ENCODE peak calls at places on chromosome 9, in seven cellular contexts. R is stimulated activated CD4-positive, alpha-beta T cell treated with anti-CD3 and anti-CD28 coated beads, Interleukin-12 subunit alpha, Interleukin-12 subunit beta, amount 100 ng/mL, for 4 hours; D is AML-193; U is GM04504; G is ACHN; Z is RCC 7860; H is MV-4-11. M is an unnamed sample.

GRCh38 chr9:137781906-137782585 is 95.5 kb upstream of the CACNA1B start:
- DNase-seq in U (no peak), D (no peak), R (no peak), G (no peak), Z (no peak), H (no peak), M (no peak)

GRCh38 chr9:38035873-38036272 is 33.2 kb downstream of the SHB start:
- DNase-seq in Z (peak), U (no peak), R (no peak), D (no peak), G (peak), H (peak), M (peak)

GRCh38 chr9:122463828-122464632 is 13.7 kb downstream of the OR1J1 start:
- DNase-seq in D (peak), Z (no peak), R (no peak), G (no peak), H (no peak), U (no peak), M (peak)

GRCh38 chr9:91158946-91159345 is 202.8 kb downstream of the AUH start:
- DNase-seq in R (no peak), Z (no peak), D (no peak), H (no peak), U (no peak), G (no peak), M (no peak)

GRCh38 chr9:121889990-121890563 is 203.0 kb downstream of the TTLL11 start:
- DNase-seq in U (no peak), D (no peak), H (no peak), R (no peak), G (no peak), Z (peak), M (no peak)

GRCh38 chr9:12162101-12162500 is 531.1 kb upstream of the TYRP1 start:
- DNase-seq in H (no peak), Z (no peak), R (no peak), G (no peak), D (no peak), U (no peak), M (no peak)

GRCh38 chr9:71795097-71795807 is 26.9 kb upstream of the CEMIP2 start:
- DNase-seq in G (no peak), U (no peak), D (no peak), Z (peak), H (no peak), R (no peak), M (no peak)

GRCh38 chr9:91882628-91883027 is 67.4 kb downstream of the ROR2 start:
- DNase-seq in U (no peak), R (no peak), H (no peak), Z (no peak), D (no peak), G (no peak), M (no peak)

GRCh38 chr9:33228606-33229005 is 11.4 kb upstream of the SPINK4 start:
- DNase-seq in Z (no peak), D (no peak), G (no peak), H (no peak), R (no peak), U (no peak), M (no peak)

GRCh38 chr9:9790216-9790872 is 822.5 kb downstream of the PTPRD start:
- DNase-seq in U (no peak), D (peak), H (no peak), G (peak), R (no peak), Z (no peak), M (peak)

GRCh38 chr9:72623156-72623555 is 101.7 kb downstream of the TMC1 start:
- DNase-seq in G (no peak), R (no peak), H (no peak), D (no peak), Z (no peak), U (no peak), M (no peak)

GRCh38 chr9:128339761-128340690 is at the start of gene SLC27A4:
- DNase-seq in D (peak), G (peak), H (peak), Z (peak), U (no peak), R (peak), M (peak)

GRCh38 chr9:87193925-87194380 is 246.6 kb upstream of the GAS1 start:
- DNase-seq in D (no peak), G (no peak), Z (peak), U (peak), R (no peak), H (no peak), M (no peak)

GRCh38 chr9:12554636-12555035 is 138.5 kb upstream of the TYRP1 start:
- DNase-seq in D (peak), G (peak), U (peak), H (peak), R (no peak), Z (peak), M (no peak)

GRCh38 chr9:108386859-108387384 is 468.9 kb downstream of the ACTL7B start:
- DNase-seq in G (no peak), U (peak), H (no peak), R (no peak), D (no peak), Z (no peak), M (no peak)

GRCh38 chr9:98740226-98740881 is 31.6 kb upstream of the GABBR2 start:
- DNase-seq in H (no peak), R (no peak), Z (no peak), U (no peak), D (no peak), G (no peak), M (no peak)

GRCh38 chr9:80074439-80074838 is 502.7 kb downstream of the TLE4 start:
- DNase-seq in H (no peak), R (no peak), D (no peak), G (no peak), U (no peak), Z (no peak), M (no peak)

GRCh38 chr9:135619599-135619886 is 19.8 kb downstream of the GLT6D1 start:
- DNase-seq in D (no peak), H (no peak), U (no peak), Z (no peak), R (no peak), G (no peak), M (no peak)

GRCh38 chr9:81827616-81828296 is 100.5 kb upstream of the SPATA31D4 start:
- DNase-seq in D (no peak), Z (no peak), H (no peak), U (no peak), G (no peak), R (no peak), M (no peak)

GRCh38 chr9:86909388-86909787 is 37.9 kb downstream of the GAS1 start:
- DNase-seq in R (no peak), U (peak), H (no peak), D (no peak), Z (no peak), G (no peak), M (no peak)

GRCh38 chr9:13555516-13555915 is 276.0 kb upstream of the MPDZ start:
- DNase-seq in R (no peak), U (no peak), Z (no peak), H (no peak), G (no peak), D (no peak), M (no peak)

GRCh38 chr9:110427497-110428104 is 89.9 kb upstream of the TXNDC8 start:
- DNase-seq in H (peak), U (no peak), D (peak), R (peak), G (peak), Z (no peak), M (no peak)

GRCh38 chr9:26656003-26656940 is 236.3 kb downstream of the CAAP1 start:
- DNase-seq in U (peak), Z (no peak), H (no peak), R (no peak), D (no peak), G (peak), M (no peak)

GRCh38 chr9:134365791-134366222 is 39.6 kb downstream of the RXRA start:
- DNase-seq in R (no peak), G (no peak), H (peak), Z (no peak), D (no peak), U (peak), M (no peak)

GRCh38 chr9:75027187-75028107 is 646 bp downstream of the CARNMT1 start:
- DNase-seq in R (peak), U (peak), G (peak), H (peak), D (peak), Z (peak), M (peak)

GRCh38 chr9:106716820-106717219 is 146.1 kb upstream of the ZNF462 start:
- DNase-seq in R (no peak), D (no peak), U (no peak), G (peak), Z (peak), H (no peak), M (no peak)

GRCh38 chr9:86253577-86253976 is 5.9 kb downstream of the C9orf153 start:
- DNase-seq in G (no peak), U (no peak), H (no peak), D (no peak), Z (no peak), R (no peak), M (no peak)